ENCODE peak calls at places on chromosomes 1 and 21, in nine cellular contexts. Y is hypothalamus; U is brain pericyte; H is fibroblast of the aortic adventitia; B is T follicular helper cell; G is T-helper 2 cell treated with Interferon-gamma antibody and Interleukin-4, amounts not matched to agents 5 μg/mL and 100 μg/mL, for 36 hours; E is mesothelial cell of epicardium; S is T-helper 9 cell; A is GM23338. V is an unnamed sample.

GRCh38 chr1:23960291-23960718 is 677 bp downstream of the PNRC2 start:
- DNase-seq in U (no peak), S (no peak), A (no peak), B (no peak), H (peak; percentile 71), Y (no peak), E (no peak), G (no peak), V (peak; percentile 10)

GRCh38 chr1:236522937-236523703 is 662 bp upstream of the LGALS8 start:
- DNase-seq in B (no peak), E (no peak), Y (peak; percentile 41), H (no peak), G (no peak), A (peak; percentile 48), S (no peak), U (no peak), V (no peak)

GRCh38 chr1:247935781-247936180 is 11.1 kb downstream of the OR2AJ1 start:
- DNase-seq in H (no peak), G (no peak), S (no peak), Y (no peak), A (no peak), U (no peak), B (no peak), E (no peak), V (no peak)

GRCh38 chr1:153638261-153638660 is 4.4 kb downstream of the CHTOP start:
- DNase-seq in U (no peak), G (no peak), Y (no peak), A (no peak), E (no peak), B (no peak), S (no peak), H (no peak), V (no peak)

GRCh38 chr1:228546541-228547463 is 59.6 kb downstream of the RNF187 start:
- DNase-seq in U (no peak), E (no peak), S (no peak), G (no peak), A (no peak), B (no peak), Y (no peak), H (no peak), V (no peak)

GRCh38 chr1:11187936-11188335 is 1.2 kb upstream of the ANGPTL7 start:
- DNase-seq in A (no peak), S (no peak), G (no peak), B (no peak), U (no peak), E (no peak), Y (no peak), H (no peak), V (no peak)

GRCh38 chr1:28243685-28244439 is 7.9 kb downstream of the ATP5IF1 start:
- DNase-seq in B (no peak), Y (no peak), U (no peak), A (no peak), H (no peak), E (no peak), S (no peak), G (no peak), V (no peak)

GRCh38 chr1:88484862-88485261 is 199.2 kb upstream of the PKN2 start:
- DNase-seq in G (no peak), A (no peak), U (no peak), B (no peak), Y (no peak), S (no peak), H (no peak), E (no peak), V (no peak)

GRCh38 chr1:99776133-99776532 is 9.7 kb upstream of the FRRS1 start:
- DNase-seq in G (no peak), U (no peak), B (no peak), A (no peak), Y (no peak), E (no peak), S (no peak), H (no peak), V (no peak)

GRCh38 chr1:41641941-41642527 is 157.6 kb upstream of the EDN2 start:
- DNase-seq in B (no peak), S (no peak), E (no peak), H (no peak), G (no peak), U (no peak), Y (no peak), A (no peak), V (no peak)

GRCh38 chr1:245153645-245154428 is 948 bp upstream of the KIF26B start:
- DNase-seq in G (peak; percentile 8), H (no peak), B (no peak), U (no peak), Y (no peak), A (peak; percentile 41), E (no peak), S (no peak), V (peak; percentile 15)

GRCh38 chr1:29255134-29255666 is 18.9 kb downstream of the PTPRU start:
- DNase-seq in G (no peak), Y (no peak), U (no peak), S (no peak), A (no peak), B (no peak), H (no peak), E (no peak), V (peak; percentile 19)

GRCh38 chr1:211359876-211360275 is 33.2 kb downstream of the TRAF5 start:
- DNase-seq in E (no peak), A (no peak), U (no peak), H (no peak), Y (no peak), G (no peak), S (no peak), B (no peak), V (no peak)

GRCh38 chr21:43911015-43911934 is 46.3 kb downstream of the AGPAT3 start:
- DNase-seq in Y (no peak), B (no peak), E (no peak), U (no peak), S (no peak), G (no peak), A (no peak), H (no peak), V (no peak)

GRCh38 chr1:115717541-115717940 is 51.0 kb downstream of the CASQ2 start:
- DNase-seq in G (no peak), U (no peak), B (no peak), S (no peak), H (peak; percentile 22), A (peak; percentile 79), E (no peak), Y (peak; percentile 1), V (peak; percentile 47)

GRCh38 chr1:18901952-18902522 is 318 bp downstream of the ALDH4A1 start:
- DNase-seq in G (peak; percentile 8), S (no peak), B (no peak), H (peak; percentile 25), A (peak; percentile 35), E (no peak), U (no peak), Y (no peak), V (no peak)

GRCh38 chr1:219871427-219872057 is 56.8 kb downstream of the SLC30A10 start:
- DNase-seq in S (no peak), G (no peak), H (no peak), Y (no peak), B (no peak), A (no peak), U (no peak), E (no peak), V (no peak)

V was measured in head of caudate nucleus.